ENCODE peak calls at places on chromosomes 12 and 14, in ten cellular contexts. G, F, C, S, X, J, B, E, N and K are unnamed samples.
A peak's percentile ranks its signal among the peaks of the same experiment; 100 is the strongest.

GRCh38 chr14:90140956-90141316 is 79.1 kb downstream of the KCNK13 start:
- DNase-seq in G (no peak), F (no peak), C (peak; percentile 61), S (peak; percentile 88), X (peak; percentile 84), J (peak; percentile 33), B (no peak), E (no peak), N (no peak), K (no peak)

GRCh38 chr12:53657041-53657440 is 18.8 kb downstream of the ATP5MC2 start:
- DNase-seq in G (no peak), F (no peak), C (no peak), S (no peak), X (no peak), J (no peak), B (no peak), E (no peak), N (no peak), K (no peak)

GRCh38 chr12:114846771-114847170 is 162.8 kb upstream of the TBX3 start:
- DNase-seq in G (no peak), F (no peak), C (no peak), S (no peak), X (no peak), J (no peak), B (no peak), E (no peak), N (no peak), K (no peak)

GRCh38 chr12:96986883-96987523 is 79.9 kb downstream of the NEDD1 start:
- DNase-seq in G (no peak), F (no peak), C (peak; percentile 53), S (no peak), X (peak; percentile 65), J (peak; percentile 40), B (no peak), E (no peak), N (peak; percentile 56), K (no peak)

GRCh38 chr14:55139152-55139551 is 10.1 kb downstream of the LGALS3 start:
- DNase-seq in G (no peak), F (no peak), C (no peak), S (no peak), X (no peak), J (no peak), B (no peak), E (no peak), N (no peak), K (no peak)

GRCh38 chr12:53221203-53222076 is 10.6 kb downstream of the RARG start:
- DNase-seq in G (peak; percentile 85), F (peak; percentile 80), C (peak; percentile 72), S (peak; percentile 29), X (peak; percentile 58), J (peak; percentile 73), B (peak; percentile 73), E (no peak), N (peak; percentile 65), K (no peak)

GRCh38 chr14:105412768-105413541 is 6.7 kb upstream of the MTA1 start:
- DNase-seq in G (no peak), F (no peak), C (no peak), S (no peak), X (no peak), J (no peak), B (no peak), E (no peak), N (no peak), K (no peak)

GRCh38 chr12:132853285-132854092 is 24.8 kb upstream of the GOLGA3 start:
- DNase-seq in G (no peak), F (no peak), C (no peak), S (no peak), X (no peak), J (no peak), B (no peak), E (no peak), N (no peak), K (no peak)

GRCh38 chr12:124479680-124480468 is 87.5 kb downstream of the NCOR2 start:
- DNase-seq in G (no peak), F (no peak), C (no peak), S (no peak), X (no peak), J (no peak), B (no peak), E (no peak), N (no peak), K (no peak)

GRCh38 chr12:121803861-121804416 is at the start of gene SETD1B:
- DNase-seq in G (peak; percentile 75), F (peak; percentile 64), C (peak; percentile 33), S (no peak), X (peak; percentile 72), J (peak; percentile 54), B (peak; percentile 63), E (no peak), N (peak; percentile 79), K (no peak)

GRCh38 chr12:113136128-113136989 is 798 bp upstream of the RASAL1 start:
- DNase-seq in G (peak; percentile 53), F (peak; percentile 50), C (no peak), S (no peak), X (peak; percentile 54), J (no peak), B (no peak), E (no peak), N (peak; percentile 67), K (no peak)

GRCh38 chr14:99684356-99684952 is 356 bp downstream of the CYP46A1 start:
- DNase-seq in G (no peak), F (no peak), C (no peak), S (no peak), X (no peak), J (no peak), B (no peak), E (no peak), N (peak; percentile 62), K (no peak)

GRCh38 chr12:8080131-8080530 is 1.9 kb upstream of the NECAP1 start:
- DNase-seq in G (no peak), F (no peak), C (no peak), S (no peak), X (no peak), J (no peak), B (no peak), E (no peak), N (no peak), K (no peak)

GRCh38 chr12:127485528-127485927 is 781.4 kb upstream of the TMEM132C start:
- DNase-seq in G (no peak), F (peak; percentile 58), C (no peak), S (peak; percentile 95), X (peak; percentile 14), J (peak; percentile 54), B (no peak), E (peak; percentile 87), N (no peak), K (peak; percentile 3)

GRCh38 chr12:12872139-12872933 is 19.0 kb upstream of the GPRC5A start:
- DNase-seq in G (no peak), F (peak; percentile 55), C (peak; percentile 93), S (peak; percentile 83), X (peak; percentile 34), J (peak; percentile 98), B (no peak), E (peak; percentile 29), N (no peak), K (no peak)

DNA sequence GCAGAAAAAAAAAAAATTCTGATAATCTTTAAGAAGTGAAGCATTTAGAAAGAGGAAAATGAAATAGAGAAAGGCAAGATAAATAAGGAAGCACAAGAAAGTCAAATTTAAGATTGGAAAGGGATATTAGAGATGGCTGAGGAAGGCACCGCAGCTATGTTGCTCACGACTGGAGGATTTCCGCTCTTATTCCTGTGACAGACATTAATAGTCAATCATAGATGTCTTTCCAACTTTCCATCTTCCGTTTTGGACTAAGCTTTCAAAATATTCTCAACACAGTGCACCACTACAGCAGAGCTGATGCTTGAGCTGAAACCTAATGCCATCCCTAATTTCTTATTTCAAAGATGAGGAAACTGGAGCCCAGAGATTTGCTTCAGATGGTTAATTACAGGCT is 290.6 kb downstream of the FOXN3 start:
- DNase-seq in G (no peak), F (no peak), C (no peak), S (no peak), X (no peak), J (no peak), B (no peak), E (no peak), N (no peak), K (no peak)
- TF ChIP-seq CTCF in G (no peak), F (no peak), C (no peak), S (no peak), X (no peak), J (no peak), B (no peak), E (no peak), N (no peak), K (no peak)

GRCh38 chr12:95390192-95390591 is 83.8 kb upstream of the METAP2 start:
- DNase-seq in G (no peak), F (no peak), C (no peak), S (no peak), X (no peak), J (no peak), B (no peak), E (no peak), N (peak; percentile 85), K (no peak)

GRCh38 chr12:95385246-95385645 is 88.7 kb upstream of the METAP2 start:
- DNase-seq in G (peak; percentile 16), F (no peak), C (no peak), S (peak; percentile 7), X (no peak), J (peak; percentile 8), B (no peak), E (peak; percentile 23), N (peak; percentile 44), K (no peak)

GRCh38 chr12:95384785-95385184 is 89.2 kb upstream of the METAP2 start:
- DNase-seq in G (no peak), F (no peak), C (no peak), S (no peak), X (no peak), J (no peak), B (no peak), E (no peak), N (no peak), K (no peak)

GRCh38 chr12:95385646-95386045 is 88.3 kb upstream of the METAP2 start:
- DNase-seq in G (no peak), F (no peak), C (no peak), S (no peak), X (no peak), J (no peak), B (no peak), E (peak; percentile 18), N (peak; percentile 51), K (no peak)

GRCh38 chr12:95386056-95386455 is 87.9 kb upstream of the METAP2 start:
- DNase-seq in G (no peak), F (no peak), C (no peak), S (no peak), X (no peak), J (peak; percentile 49), B (no peak), E (no peak), N (no peak), K (no peak)
- H3K4me3 ChIP-seq in G (no peak overlapping the region), F (no peak overlapping the region), C (no peak overlapping the region), S (no peak overlapping the region), X (no peak overlapping the region), J (no peak overlapping the region), B (no peak overlapping the region), E (no peak overlapping the region), N (peak overlapping the region; percentile 40), K (no peak overlapping the region)

GRCh38 chr12:49901986-49902385 is 1.7 kb downstream of the FAIM2 start:
- DNase-seq in G (no peak), F (no peak), C (no peak), S (no peak), X (no peak), J (no peak), B (no peak), E (no peak), N (no peak), K (no peak)
- TF ChIP-seq CTCF in G (no peak), F (no peak), C (no peak), S (no peak), X (no peak), J (no peak), B (no peak), E (no peak), N (no peak), K (no peak)

GRCh38 chr12:47223848-47224213 is 144.1 kb upstream of the AMIGO2 start:
- DNase-seq in G (peak; percentile 62), F (peak; percentile 52), C (peak; percentile 57), S (no peak), X (no peak), J (no peak), B (no peak), E (no peak), N (no peak), K (no peak)
- H3K4me3 ChIP-seq in G (no peak overlapping the region), F (peak overlapping the region; percentile 11), C (no peak overlapping the region), S (no peak overlapping the region), X (no peak overlapping the region), J (no peak overlapping the region), B (no peak overlapping the region), E (no peak overlapping the region), N (peak overlapping the region; percentile 63), K (no peak overlapping the region)